ENCODE peak calls at places on chromosomes 3 and 15, in six cellular contexts. T is K562, L is tibial nerve, D is heart left ventricle, O is esophagus muscularis mucosa, P is A549. G is an unnamed sample.
A peak's percentile ranks its signal among the peaks of the same experiment; 100 is the strongest.

GRCh38 chr15:85997618-85998017 is 82.1 kb upstream of the AGBL1 start:
- DNase-seq in T (no peak), L (no peak), D (no peak), O (no peak), P (no peak), G (no peak)

GRCh38 chr3:192090586-192090985 is 629.6 kb downstream of the PYDC2 start:
- DNase-seq in T (no peak), L (no peak), D (no peak), O (no peak), P (no peak), G (no peak)

GRCh38 chr15:74843891-74844299 is 939 bp upstream of the ULK3 start:
- DNase-seq in T (peak; percentile 48), L (no peak), D (no peak), O (no peak), P (no peak), G (peak; percentile 79)

GRCh38 chr3:15501126-15501525 is 20.4 kb downstream of the COLQ start:
- DNase-seq in T (no peak), L (no peak), D (peak; percentile 53), O (no peak), P (no peak), G (no peak)

GRCh38 chr3:131421957-131422498 is 40.5 kb downstream of the NUDT16 start:
- DNase-seq in T (no peak), L (no peak), D (no peak), O (no peak), P (no peak), G (no peak)

GRCh38 chr3:29283297-29283681 is 2.4 kb downstream of the RBMS3 start:
- DNase-seq in T (no peak), L (no peak), D (no peak), O (no peak), P (no peak), G (no peak)

GRCh38 chr3:69204315-69204957 is 82.0 kb upstream of the LMOD3 start:
- DNase-seq in T (no peak), L (no peak), D (peak; percentile 61), O (no peak), P (peak; percentile 56), G (no peak)

GRCh38 chr15:28983432-28984311 is 97.9 kb downstream of the APBA2 start:
- DNase-seq in T (peak; percentile 70), L (no peak), D (no peak), O (peak; percentile 87), P (no peak), G (no peak)

GRCh38 chr15:66702035-66702769 is at the start of gene SMAD6:
- DNase-seq in T (peak; percentile 87), L (peak; percentile 92), D (peak; percentile 97), O (peak; percentile 98), P (peak; percentile 99), G (peak; percentile 88)
- TF ChIP-seq POLR2A in T (no peak), L (peak; percentile 54), D (peak; percentile 79), O (no peak), P (peak; percentile 73), G (peak; percentile 27)

GRCh38 chr3:12585970-12586369 is 29.1 kb downstream of the MKRN2 start:
- DNase-seq in T (no peak), L (no peak), D (no peak), O (no peak), P (no peak), G (no peak)
- TF ChIP-seq POLR2A in T (no peak), L (no peak), D (no peak), O (no peak), P (no peak), G (no peak)

DNA sequence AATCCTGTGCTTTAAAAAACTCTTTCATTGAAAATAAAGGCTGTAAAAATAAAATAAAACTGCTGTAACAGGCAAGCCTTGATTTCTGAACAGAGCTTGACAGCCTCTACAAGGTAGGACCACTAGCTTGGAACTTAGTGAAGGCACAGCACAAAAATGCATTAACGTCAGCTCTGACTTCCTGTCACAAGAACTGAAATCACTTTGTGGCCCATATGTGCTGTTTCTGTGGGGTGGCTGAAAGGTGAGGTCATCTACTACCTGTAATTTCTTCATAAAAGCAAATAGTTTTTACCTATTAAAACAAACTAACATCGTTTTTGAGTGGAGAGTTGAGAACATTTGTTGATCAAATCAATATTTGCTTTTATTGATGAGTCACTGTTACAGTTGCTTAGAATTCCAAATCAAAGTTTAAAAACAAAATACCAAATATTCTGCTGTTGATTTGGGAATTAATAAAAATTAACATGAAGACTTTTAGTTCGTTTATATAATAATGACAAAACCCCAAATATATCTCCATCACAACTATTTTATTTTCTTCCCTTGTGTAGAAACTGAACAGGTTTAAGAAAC is 1034.1 kb downstream of the MCTP2 start:
- DNase-seq in T (no peak), L (no peak), D (no peak), O (no peak), P (no peak), G (no peak)
- TF ChIP-seq POLR2A in T (no peak), L (no peak), D (no peak), O (no peak), P (no peak), G (no peak)

GRCh38 chr3:195159117-195159818 is 111.7 kb downstream of the XXYLT1 start:
- DNase-seq in T (no peak), L (no peak), D (peak; percentile 85), O (no peak), P (no peak), G (no peak)
- TF ChIP-seq POLR2A in T (no peak), L (no peak), D (no peak), O (no peak), P (no peak), G (no peak)

GRCh38 chr3:73586190-73586589 is 38.6 kb downstream of the PDZRN3 start:
- DNase-seq in T (no peak), L (no peak), D (peak; percentile 27), O (no peak), P (no peak), G (no peak)
- TF ChIP-seq POLR2A in T (no peak), L (no peak), D (no peak), O (no peak), P (no peak), G (no peak)

GRCh38 chr3:59519094-59519493 is 469.3 kb upstream of the CFAP20DC start:
- DNase-seq in T (no peak), L (no peak), D (no peak), O (no peak), P (no peak), G (no peak)
- TF ChIP-seq POLR2A in T (no peak), L (no peak), D (no peak), O (no peak), P (no peak), G (no peak)

DNA sequence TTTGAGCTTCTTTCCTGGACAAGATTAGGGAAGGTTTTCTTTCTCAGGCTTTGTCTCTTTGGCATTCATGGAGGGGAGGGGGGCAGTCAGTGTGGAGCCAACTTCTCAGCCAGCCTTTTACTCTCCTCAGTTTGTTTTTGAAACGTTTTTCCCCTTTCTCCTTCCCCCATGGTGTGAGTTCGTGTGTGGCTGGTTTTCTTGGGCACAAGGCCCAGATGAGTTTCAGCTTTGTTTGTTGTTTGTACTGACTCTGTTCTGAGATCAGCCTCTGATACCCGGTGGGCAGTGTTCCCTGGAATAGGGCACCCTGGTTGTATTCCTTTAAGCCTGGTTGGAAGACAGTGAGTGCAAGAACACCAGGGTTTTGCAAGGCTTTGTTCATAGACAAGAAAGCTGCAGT is 168.2 kb upstream of the RARB start:
- DNase-seq in T (no peak), L (no peak), D (no peak), O (no peak), P (no peak), G (no peak)
- TF ChIP-seq POLR2A in T (no peak), L (no peak), D (no peak), O (no peak), P (no peak), G (no peak)

DNA sequence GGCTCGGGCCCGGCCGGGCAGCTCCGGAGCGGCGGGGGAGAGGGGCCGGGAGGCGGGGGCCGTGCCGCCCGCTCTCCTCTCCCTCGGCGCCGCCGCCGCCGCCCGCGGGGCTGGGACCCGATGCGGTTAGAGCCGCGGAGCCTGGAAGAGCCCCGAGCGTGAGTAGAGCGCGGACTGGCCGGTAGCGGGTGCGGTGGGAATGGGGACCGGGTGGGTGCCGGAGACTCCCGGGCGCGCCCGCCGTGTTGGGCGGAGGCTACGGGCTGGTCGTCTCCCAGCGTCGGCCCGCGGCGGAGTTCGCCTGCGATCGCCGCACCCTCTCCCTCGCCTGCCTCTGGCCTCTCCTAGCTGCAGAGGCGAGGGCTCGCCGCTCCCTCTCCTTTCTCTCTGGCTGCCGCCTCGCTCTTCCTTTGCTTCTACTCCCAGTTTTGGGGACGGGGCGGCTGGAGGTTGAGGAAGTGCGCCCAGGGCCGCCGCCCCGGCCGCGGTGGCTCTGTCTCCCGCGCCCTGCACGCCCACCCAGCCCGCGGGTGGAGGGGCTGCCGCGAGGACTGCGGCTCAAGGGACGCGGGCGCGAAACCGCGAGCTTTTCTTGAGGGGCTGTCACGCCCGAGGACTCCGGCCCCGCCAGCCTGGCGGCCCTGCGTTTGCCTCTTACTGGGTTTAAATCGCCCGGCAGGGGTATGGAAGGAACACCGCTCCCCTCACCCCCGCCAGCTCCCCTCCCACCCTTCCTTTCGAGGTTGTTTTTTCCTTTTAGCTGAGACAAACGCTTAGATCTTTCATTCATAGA is 485 bp downstream of the PIK3CA start:
- DNase-seq in T (peak; percentile 55), L (peak; percentile 17), D (peak; percentile 56), O (no peak), P (peak; percentile 18), G (peak; percentile 75)
- TF ChIP-seq POLR2A in T (no peak), L (no peak), D (peak; percentile 30), O (no peak), P (no peak), G (peak; percentile 35)

DNA sequence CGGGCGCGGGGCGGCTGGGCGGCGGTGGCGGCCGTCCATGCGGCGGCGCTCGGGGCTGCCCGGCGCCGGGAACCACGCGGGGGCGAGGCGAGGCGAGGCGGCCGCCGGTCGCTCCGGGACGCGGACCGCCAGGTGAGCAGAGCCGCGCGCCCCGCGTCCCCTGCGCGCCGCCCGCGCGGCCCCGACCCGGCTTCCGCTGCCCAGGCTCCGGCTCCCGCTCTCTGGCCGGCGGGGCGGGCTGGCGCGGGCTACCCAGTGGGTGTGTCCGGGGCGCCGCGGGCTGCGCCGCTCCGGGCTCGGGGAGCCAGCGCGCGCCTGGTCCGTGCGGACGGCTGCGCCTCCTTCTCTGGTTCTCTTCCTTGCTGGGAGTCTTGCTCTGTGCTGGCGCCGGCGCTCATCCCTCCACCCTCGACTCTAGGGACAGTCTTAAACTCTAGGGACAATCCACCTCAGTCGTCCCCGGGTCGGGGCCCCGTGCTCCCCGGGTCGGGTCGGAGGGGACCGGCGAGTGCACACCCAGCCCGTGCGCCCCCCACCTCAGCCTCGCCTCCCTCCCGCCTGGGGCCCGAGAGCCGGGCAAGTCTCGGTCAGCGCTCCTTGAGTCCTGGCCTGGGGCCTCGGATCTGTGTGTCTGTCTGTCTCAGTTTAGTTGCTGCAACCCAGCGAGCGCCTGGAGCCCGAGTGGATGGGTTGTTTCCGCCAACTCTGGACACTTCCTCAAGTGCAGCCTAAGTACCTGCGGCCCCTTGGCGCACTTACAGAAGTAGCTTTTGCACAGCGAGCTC is 488 bp downstream of the THSD4 start:
- DNase-seq in T (no peak), L (no peak), D (peak; percentile 54), O (no peak), P (peak; percentile 78), G (peak; percentile 15)
- TF ChIP-seq POLR2A in T (no peak), L (no peak), D (no peak), O (no peak), P (peak; percentile 2), G (no peak)

G was measured in erythroblast.